ENCODE peak calls at places on chromosomes 2 and 18, in seven cellular contexts. A, L, K, D, R, Z and J are unnamed samples. For H3K4me1, the result is how much of the 10 kb centered on the place peaks cover.

GRCh38 chr18:8771930-8772329 is 66.6 kb downstream of the MTCL1 start:
- DNase-seq in A (peak), L (no peak), K (no peak), D (no peak), R (peak), Z (no peak), J (peak)

GRCh38 chr2:11850082-11850481 is 103.7 kb downstream of the LPIN1 start:
- DNase-seq in A (no peak), L (no peak), K (no peak), D (no peak), R (no peak), Z (no peak), J (no peak)

GRCh38 chr2:105114551-105114950 is 76.7 kb downstream of the MRPS9 start:
- DNase-seq in A (peak), L (peak), K (peak), D (peak), R (peak), Z (no peak), J (no peak)

GRCh38 chr2:24494415-24494814 is 3.4 kb downstream of the NCOA1 start:
- DNase-seq in A (no peak), L (no peak), K (no peak), D (no peak), R (no peak), Z (no peak), J (no peak)

GRCh38 chr2:3204031-3204430 is 173.6 kb downstream of the EIPR1 start:
- DNase-seq in A (no peak), L (no peak), K (no peak), D (no peak), R (no peak), Z (no peak), J (no peak)

GRCh38 chr2:218024871-218025270 is 22.1 kb upstream of the TNS1 start:
- DNase-seq in A (no peak), L (no peak), K (no peak), D (no peak), R (no peak), Z (no peak), J (no peak)

GRCh38 chr2:8602809-8603208 is 79.0 kb upstream of the ID2 start:
- DNase-seq in A (no peak), L (no peak), K (no peak), D (no peak), R (no peak), Z (no peak), J (no peak)

GRCh38 chr2:196331143-196331542 is 159.8 kb upstream of the STK17B start:
- DNase-seq in A (peak), L (peak), K (no peak), D (no peak), R (peak), Z (no peak), J (no peak)

GRCh38 chr2:186891219-186891621 is 42.2 kb upstream of the ZSWIM2 start:
- DNase-seq in A (peak), L (peak), K (no peak), D (no peak), R (peak), Z (no peak), J (no peak)

GRCh38 chr18:70005580-70005979 is 57.9 kb upstream of the CD226 start:
- DNase-seq in A (no peak), L (no peak), K (no peak), D (no peak), R (no peak), Z (no peak), J (no peak)

GRCh38 chr18:23281626-23282436 is 146.5 kb downstream of the CABLES1 start:
- DNase-seq in A (peak), L (peak), K (no peak), D (peak), R (no peak), Z (no peak), J (no peak)

GRCh38 chr2:15803987-15804619 is 136.2 kb upstream of the MYCN start:
- DNase-seq in A (no peak), L (no peak), K (no peak), D (no peak), R (no peak), Z (no peak), J (no peak)
- H3K4me3 ChIP-seq in A (no peak), L (no peak), K (no peak), D (no peak), R (no peak), Z (no peak), J (no peak)

GRCh38 chr2:241109210-241110088 is 7.4 kb upstream of the MTERF4 start:
- DNase-seq in A (no peak), L (no peak), K (no peak), D (no peak), R (no peak), Z (no peak), J (no peak)

GRCh38 chr2:241111443-241111810 is 9.3 kb upstream of the MTERF4 start:
- DNase-seq in A (no peak), L (no peak), K (no peak), D (no peak), R (no peak), Z (no peak), J (no peak)

GRCh38 chr2:241108271-241109209 is 6.5 kb upstream of the MTERF4 start:
- DNase-seq in A (no peak), L (no peak), K (no peak), D (no peak), R (no peak), Z (no peak), J (no peak)

GRCh38 chr2:241110607-241111442 is 8.7 kb upstream of the MTERF4 start:
- DNase-seq in A (no peak), L (no peak), K (no peak), D (no peak), R (no peak), Z (no peak), J (no peak)

DNA sequence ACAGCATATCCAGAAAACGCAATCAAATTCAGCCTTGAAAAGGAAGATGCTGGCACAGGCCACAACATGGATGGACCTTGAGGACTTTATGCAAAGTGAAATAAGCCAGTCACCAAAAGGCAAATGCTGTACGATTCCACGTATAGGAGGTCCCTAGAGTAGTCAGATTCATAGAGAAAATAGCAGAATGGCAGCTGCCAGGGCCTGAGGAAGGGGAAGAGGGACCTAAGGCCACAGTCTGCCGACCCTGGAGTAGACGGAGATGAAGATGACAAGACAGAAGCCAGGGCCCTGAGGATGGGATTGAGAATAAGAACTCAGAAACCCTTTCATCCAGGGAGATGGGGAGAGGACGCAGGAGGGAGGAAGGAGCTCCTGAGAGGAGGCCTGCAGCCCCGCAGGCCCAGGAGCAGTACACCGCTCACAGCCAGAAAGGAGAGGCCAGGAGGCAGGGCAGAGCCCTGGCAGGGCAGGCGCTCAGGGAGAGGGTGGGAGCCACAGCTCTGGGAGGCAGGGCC is 8.1 kb upstream of the MTERF4 start:
- DNase-seq in A (no peak), L (no peak), K (no peak), D (no peak), R (no peak), Z (no peak), J (no peak)
- H3K4me1 ChIP-seq in A (under half), L (under half), K (under half), D (under half), R (under half), Z (under half), J (under half)

DNA sequence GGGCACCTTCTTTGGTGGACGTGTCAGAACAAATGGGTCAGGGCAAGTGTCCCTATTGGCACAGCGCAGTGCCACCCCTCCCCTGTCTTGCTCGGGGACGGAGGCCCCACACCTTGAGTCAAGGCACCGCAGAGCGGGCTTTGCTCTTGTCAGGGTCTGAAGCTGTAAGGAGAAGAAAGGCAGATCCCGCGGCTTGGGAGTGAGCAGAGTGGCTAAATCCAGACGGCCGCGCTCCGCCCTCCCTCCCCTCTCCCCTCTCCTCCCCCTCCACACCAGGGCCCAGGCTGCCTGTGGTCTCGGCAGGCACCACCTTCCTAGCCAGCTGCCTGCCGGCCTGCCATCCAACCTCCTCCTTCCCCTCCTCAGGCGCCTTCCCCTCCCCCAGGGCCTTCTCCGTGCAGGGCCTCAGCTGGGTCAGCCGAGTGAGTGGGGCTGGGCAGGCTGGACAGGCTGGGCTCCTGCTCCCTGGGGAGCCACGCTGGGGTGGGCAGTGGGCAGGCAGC is 25.8 kb downstream of the SPEG start:
- DNase-seq in A (peak), L (no peak), K (no peak), D (no peak), R (peak), Z (peak), J (peak)
- H3K4me3 ChIP-seq in A (peak), L (no peak), K (no peak), D (no peak), R (no peak), Z (peak), J (peak)

DNA sequence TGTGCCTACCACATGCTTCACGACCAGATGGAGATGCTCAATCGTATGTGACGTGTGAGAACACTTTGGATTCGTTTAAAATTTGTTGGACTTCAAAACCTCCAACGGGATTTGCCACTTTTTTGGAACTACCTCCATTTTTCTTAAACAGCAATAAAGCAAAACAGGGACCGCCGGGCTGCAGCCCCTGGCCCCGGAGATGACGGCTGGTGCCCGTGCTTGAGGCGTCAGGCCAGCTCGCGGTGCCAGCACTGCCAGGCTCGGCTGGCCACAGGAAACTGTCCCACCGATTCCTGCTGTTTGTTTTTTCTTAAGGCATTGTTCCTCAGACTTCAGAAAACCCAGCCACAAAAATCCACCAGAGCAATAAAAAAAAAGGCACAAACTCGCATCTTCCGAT is 204.2 kb downstream of the TWIST2 start:
- DNase-seq in A (no peak), L (no peak), K (no peak), D (no peak), R (no peak), Z (no peak), J (no peak)
- H3K4me1 ChIP-seq in A (under half), L (under half), K (under half), D (under half), R (under half), Z (under half), J (under half)

DNA sequence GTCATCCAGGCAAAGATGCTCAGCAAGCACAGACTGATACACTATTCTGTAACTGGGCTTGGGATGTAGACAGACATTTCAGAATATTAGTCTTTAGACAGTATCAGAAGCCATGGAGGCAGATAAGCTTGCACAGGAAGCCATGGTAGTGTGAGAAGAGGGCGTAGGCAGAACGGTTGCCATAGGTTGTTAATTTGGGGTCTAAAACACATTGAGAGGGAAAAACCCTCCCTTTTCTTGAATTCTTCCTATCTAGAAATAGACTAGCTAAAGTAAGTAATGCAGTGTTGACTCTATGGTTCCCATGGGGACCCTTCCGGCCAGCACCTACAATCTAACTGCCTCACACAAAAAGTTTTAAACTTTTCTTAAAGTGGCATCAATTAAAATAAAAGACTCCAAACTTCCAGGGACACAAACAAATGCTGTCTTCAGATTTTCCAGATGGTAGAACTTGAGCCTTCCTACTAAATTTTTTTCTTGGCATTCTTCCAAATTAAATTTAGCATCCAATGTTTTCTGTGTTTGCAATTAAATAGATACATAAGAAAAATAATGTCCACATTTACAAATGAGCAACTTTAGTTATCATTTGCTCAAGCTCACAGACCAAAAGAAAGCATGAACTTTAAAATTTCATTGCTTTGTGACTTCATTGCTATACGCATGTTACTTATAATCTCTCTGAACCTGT is 1.9 kb downstream of the PRKRA start:
- DNase-seq in A (peak), L (no peak), K (no peak), D (no peak), R (no peak), Z (no peak), J (no peak)
- H3K4me3 ChIP-seq in A (peak), L (peak), K (peak), D (peak), R (no peak), Z (peak), J (no peak)

DNA sequence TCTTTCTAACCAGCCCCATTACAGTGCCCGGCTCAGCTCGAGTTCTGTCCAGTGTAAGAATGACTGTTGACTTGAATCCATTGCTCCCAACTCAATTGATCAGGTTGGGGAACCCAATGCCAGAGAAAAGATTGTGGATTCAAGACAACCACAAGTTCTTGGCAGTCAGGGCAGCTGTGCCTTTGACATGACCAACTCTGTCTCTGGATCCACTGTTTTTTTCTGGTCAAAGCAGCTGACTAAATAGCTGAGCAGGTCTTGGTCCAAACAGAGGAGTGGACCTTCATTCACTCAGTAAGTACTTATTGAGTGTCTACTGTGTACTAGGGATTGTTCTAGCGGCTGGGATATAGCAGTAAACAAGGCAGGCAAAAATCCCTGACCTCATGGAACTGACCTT is 6.3 kb upstream of the ATOH8 start:
- DNase-seq in A (no peak), L (no peak), K (no peak), D (no peak), R (no peak), Z (no peak), J (no peak)
- H3K4me1 ChIP-seq in A (under half), L (under half), K (under half), D (half or more), R (under half), Z (under half), J (half or more)

GRCh38 chr2:117770696-117771095 is 43.8 kb upstream of the DDX18 start:
- DNase-seq in A (no peak), L (no peak), K (no peak), D (no peak), R (no peak), Z (no peak), J (no peak)
- H3K4me3 ChIP-seq in A (no peak), L (no peak), K (no peak), D (no peak), R (no peak), Z (no peak), J (no peak)

GRCh38 chr2:70141754-70142589 is 48.8 kb downstream of the C2orf42 start:
- DNase-seq in A (no peak), L (no peak), K (no peak), D (peak), R (peak), Z (no peak), J (no peak)
- H3K4me1 ChIP-seq in A (under half), L (under half), K (under half), D (under half), R (under half), Z (under half), J (under half)